ENCODE peak calls at places on chromosomes 1 and 21, in eight cellular contexts. H is H1; D is heart right ventricle; G is tibial artery; M is colonic mucosa; Z is uterus; B is WERI-Rb-1; V is CD8-positive, alpha-beta T cell. W is an unnamed sample.

GRCh38 chr1:119962296-119962968 is 66.1 kb upstream of the ADAM30 start:
- DNase-seq in B (no peak), H (no peak), M (no peak), D (peak; percentile 26), G (no peak), V (no peak), Z (no peak), W (no peak)

GRCh38 chr1:66739401-66740157 is 12.7 kb upstream of the DYNLT5 start:
- DNase-seq in G (no peak), Z (no peak), M (no peak), V (no peak), D (peak; percentile 14), B (no peak), H (no peak), W (no peak)

GRCh38 chr1:162587347-162587746 is 25.8 kb downstream of the UAP1 start:
- DNase-seq in G (no peak), Z (no peak), H (no peak), B (no peak), D (no peak), V (no peak), M (no peak), W (no peak)

GRCh38 chr1:181936768-181937581 is 124.5 kb downstream of the ZNF648 start:
- DNase-seq in Z (no peak), V (peak; percentile 2), M (peak; percentile 52), H (peak; percentile 77), G (no peak), D (peak; percentile 15), B (peak; percentile 33), W (no peak)

GRCh38 chr1:147169171-147169570 is 3.1 kb downstream of the PRKAB2 start:
- DNase-seq in D (no peak), B (no peak), V (no peak), H (no peak), G (no peak), Z (no peak), M (no peak), W (no peak)

GRCh38 chr21:29104239-29104708 is 26.2 kb upstream of the MAP3K7CL start:
- DNase-seq in M (no peak), Z (no peak), B (no peak), G (no peak), V (no peak), D (no peak), H (no peak), W (no peak)

GRCh38 chr1:28973850-28974841 is 59.8 kb downstream of the EPB41 start:
- DNase-seq in M (no peak), B (no peak), G (no peak), V (no peak), D (no peak), Z (no peak), H (no peak), W (no peak)

GRCh38 chr1:247324204-247324787 is 7.4 kb downstream of the ZNF496 start:
- DNase-seq in V (no peak), Z (no peak), H (no peak), G (no peak), B (no peak), D (no peak), M (no peak), W (no peak)

GRCh38 chr1:179061360-179062282 is 20.2 kb upstream of the TOR3A start:
- DNase-seq in M (no peak), Z (no peak), G (no peak), H (no peak), B (no peak), V (no peak), D (no peak), W (no peak)

GRCh38 chr1:5620997-5621396 is 371.2 kb downstream of the NPHP4 start:
- DNase-seq in G (no peak), H (peak; percentile 50), V (no peak), D (no peak), M (no peak), Z (no peak), B (peak; percentile 54), W (no peak)

GRCh38 chr1:226698659-226699058 is 40.4 kb downstream of the ITPKB start:
- DNase-seq in V (no peak), Z (no peak), M (no peak), D (no peak), B (no peak), G (no peak), H (no peak), W (no peak)

GRCh38 chr1:115874929-115875328 is 34.0 kb upstream of the NHLH2 start:
- DNase-seq in H (no peak), M (no peak), Z (no peak), G (no peak), V (no peak), D (no peak), B (no peak), W (no peak)

GRCh38 chr1:43708006-43708412 is 673 bp downstream of the ST3GAL3 start:
- DNase-seq in B (no peak), D (no peak), G (no peak), Z (no peak), M (no peak), H (peak; percentile 19), V (no peak), W (no peak)

GRCh38 chr1:193524616-193525015 is 338.2 kb upstream of the B3GALT2 start:
- DNase-seq in M (no peak), D (no peak), Z (no peak), G (no peak), H (no peak), B (no peak), V (no peak), W (no peak)

GRCh38 chr1:218353656-218354055 is 8.5 kb downstream of the TGFB2 start:
- DNase-seq in H (no peak), B (no peak), M (no peak), D (no peak), Z (no peak), V (no peak), G (no peak), W (no peak)

DNA sequence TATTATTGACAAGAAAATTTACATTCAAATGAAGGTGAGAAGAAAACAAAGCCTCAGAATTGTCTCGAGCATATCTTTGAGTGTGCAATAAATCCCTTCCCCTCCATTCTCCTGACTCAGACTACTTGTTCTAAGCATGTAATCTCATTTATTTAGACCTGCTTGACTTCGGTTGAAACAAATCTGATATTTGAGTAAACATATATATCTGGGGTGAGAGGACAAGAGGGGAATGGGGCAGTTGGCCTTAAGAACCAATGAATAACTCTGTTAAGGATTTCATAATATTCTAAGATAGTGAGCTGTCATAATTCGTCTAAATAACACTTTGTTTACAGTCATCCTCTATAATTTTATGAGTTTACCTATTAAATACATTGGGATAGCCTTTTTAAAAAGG is 142.7 kb downstream of the SIPA1L2 start:
- DNase-seq in B (no peak), Z (no peak), D (no peak), V (no peak), M (no peak), G (no peak), H (no peak), W (no peak)
- H3K27ac ChIP-seq in B (no peak overlapping the region), Z (no peak overlapping the region), D (peak overlapping the region; percentile 69), V (no peak overlapping the region), M (no peak overlapping the region), G (no peak overlapping the region), H (no peak overlapping the region), W (no peak overlapping the region)

GRCh38 chr1:100606438-100606837 is 68.5 kb downstream of the GPR88 start:
- DNase-seq in M (peak; percentile 28), H (no peak), D (peak; percentile 47), V (no peak), Z (peak; percentile 27), B (peak; percentile 30), G (peak; percentile 41), W (peak; percentile 47)
- TF ChIP-seq CTCF in M (peak; percentile 39), H (peak; percentile 53), D (no peak), V (no peak), Z (peak; percentile 73), B (peak; percentile 56), G (peak; percentile 57), W (peak; percentile 48)

DNA sequence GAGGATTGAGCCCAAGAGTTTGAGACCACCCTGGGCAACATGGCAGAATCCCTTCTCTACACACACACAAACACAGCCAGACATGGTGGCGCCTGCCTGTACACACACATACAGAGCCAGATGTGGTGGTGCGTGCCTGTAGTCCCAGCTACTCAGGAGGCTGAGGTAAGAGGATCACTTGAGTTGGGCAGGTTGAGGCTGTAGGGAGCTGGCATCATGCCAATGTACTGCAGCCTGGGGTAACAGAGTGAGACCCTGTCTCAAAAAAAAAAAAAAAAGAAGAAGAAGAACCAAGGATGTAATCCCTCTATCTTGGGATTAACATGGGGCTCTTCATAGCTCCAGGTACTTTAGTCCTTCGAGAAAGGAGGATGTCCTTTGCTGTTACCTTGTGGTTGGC is 29.4 kb upstream of the PIGV start:
- DNase-seq in M (no peak), V (no peak), G (no peak), Z (no peak), H (no peak), D (no peak), B (no peak), W (no peak)
- H3K36me3 ChIP-seq in M (peaks cover 15% of the 10 kb centered on the region), V (peaks cover 51% of the 10 kb centered on the region), G (peaks cover 27% of the 10 kb centered on the region), Z (no peaks in the 10 kb centered on the region), H (peaks cover 54% of the 10 kb centered on the region), D (peaks cover 32% of the 10 kb centered on the region), B (peaks cover 88% of the 10 kb centered on the region), W (no peaks in the 10 kb centered on the region)

GRCh38 chr1:206554201-206554600 is 46.9 kb downstream of the RASSF5 start:
- DNase-seq in B (no peak), H (no peak), D (no peak), M (no peak), Z (no peak), G (no peak), V (no peak), W (no peak)

GRCh38 chr1:206551985-206552325 is 44.6 kb downstream of the RASSF5 start:
- DNase-seq in H (no peak), V (peak; percentile 60), G (no peak), M (no peak), B (no peak), Z (no peak), D (no peak), W (no peak)

GRCh38 chr1:206554833-206555472 is 47.6 kb downstream of the RASSF5 start:
- DNase-seq in M (no peak), V (no peak), G (no peak), B (no peak), H (no peak), Z (no peak), D (no peak), W (no peak)

GRCh38 chr1:206550446-206550845 is 43.1 kb downstream of the RASSF5 start:
- DNase-seq in B (no peak), G (no peak), D (no peak), M (no peak), V (no peak), Z (no peak), H (no peak), W (no peak)

GRCh38 chr1:206551296-206551984 is 44.1 kb downstream of the RASSF5 start:
- DNase-seq in D (no peak), B (no peak), M (no peak), H (no peak), G (no peak), V (no peak), Z (no peak), W (no peak)
- H3K27ac ChIP-seq in D (no peak overlapping the region), B (no peak overlapping the region), M (no peak overlapping the region), H (no peak overlapping the region), G (no peak overlapping the region), V (peak overlapping the region; percentile 33), Z (no peak overlapping the region), W (no peak overlapping the region)

W was measured in left lung.